ENCODE peak calls at places on chromosomes 12 and 14, in six cellular contexts. One of them, this sample, is unnamed.

GRCh38 chr12:112252184-112252583 is 126.8 kb downstream of the TRAFD1 start:
- DNase-seq in hypothalamus: no peak
- DNase-seq in ACHN: no peak
- DNase-seq in LHCN-M2: peak
- DNase-seq in non-pigmented ciliary epithelial cell: peak
- DNase-seq in PC-3: peak
- DNase-seq in this sample: no peak

GRCh38 chr12:26493656-26494055 is 298.3 kb downstream of the SSPN start:
- DNase-seq in hypothalamus: no peak
- DNase-seq in ACHN: peak
- DNase-seq in LHCN-M2: no peak
- DNase-seq in non-pigmented ciliary epithelial cell: no peak
- DNase-seq in PC-3: peak
- DNase-seq in this sample: no peak

GRCh38 chr14:90184571-90185266 is 71.6 kb upstream of the PSMC1 start:
- DNase-seq in hypothalamus: no peak
- DNase-seq in ACHN: no peak
- DNase-seq in LHCN-M2: no peak
- DNase-seq in non-pigmented ciliary epithelial cell: no peak
- DNase-seq in PC-3: no peak
- DNase-seq in this sample: no peak

GRCh38 chr12:112496493-112496892 is 77.7 kb downstream of the PTPN11 start:
- DNase-seq in hypothalamus: no peak
- DNase-seq in ACHN: no peak
- DNase-seq in LHCN-M2: no peak
- DNase-seq in non-pigmented ciliary epithelial cell: no peak
- DNase-seq in PC-3: no peak
- DNase-seq in this sample: no peak

GRCh38 chr14:94355191-94355794 is 32.2 kb upstream of the SERPINA6 start:
- DNase-seq in hypothalamus: no peak
- DNase-seq in ACHN: peak
- DNase-seq in LHCN-M2: peak
- DNase-seq in non-pigmented ciliary epithelial cell: peak
- DNase-seq in PC-3: peak
- DNase-seq in this sample: no peak

GRCh38 chr12:115464008-115464672 is 780.2 kb upstream of the TBX3 start:
- DNase-seq in hypothalamus: no peak
- DNase-seq in ACHN: no peak
- DNase-seq in LHCN-M2: no peak
- DNase-seq in non-pigmented ciliary epithelial cell: no peak
- DNase-seq in PC-3: no peak
- DNase-seq in this sample: no peak

GRCh38 chr12:107135177-107135576 is 41.8 kb upstream of the CRY1 start:
- DNase-seq in hypothalamus: no peak
- DNase-seq in ACHN: no peak
- DNase-seq in LHCN-M2: no peak
- DNase-seq in non-pigmented ciliary epithelial cell: no peak
- DNase-seq in PC-3: no peak
- DNase-seq in this sample: no peak

GRCh38 chr14:54664961-54665360 is 98.0 kb downstream of the SAMD4A start:
- DNase-seq in hypothalamus: no peak
- DNase-seq in ACHN: no peak
- DNase-seq in LHCN-M2: no peak
- DNase-seq in non-pigmented ciliary epithelial cell: no peak
- DNase-seq in PC-3: peak
- DNase-seq in this sample: no peak

GRCh38 chr12:94898388-94898787 is 105.1 kb downstream of the NDUFA12 start:
- DNase-seq in hypothalamus: no peak
- DNase-seq in ACHN: peak
- DNase-seq in LHCN-M2: no peak
- DNase-seq in non-pigmented ciliary epithelial cell: no peak
- DNase-seq in PC-3: peak
- DNase-seq in this sample: no peak

GRCh38 chr12:106655577-106655976 is 72.8 kb downstream of the RFX4 start:
- DNase-seq in hypothalamus: no peak
- DNase-seq in ACHN: no peak
- DNase-seq in LHCN-M2: no peak
- DNase-seq in non-pigmented ciliary epithelial cell: no peak
- DNase-seq in PC-3: no peak
- DNase-seq in this sample: no peak

GRCh38 chr12:4118601-4119156 is 154.9 kb upstream of the CCND2 start:
- DNase-seq in hypothalamus: no peak
- DNase-seq in ACHN: no peak
- DNase-seq in LHCN-M2: no peak
- DNase-seq in non-pigmented ciliary epithelial cell: no peak
- DNase-seq in PC-3: no peak
- DNase-seq in this sample: no peak

GRCh38 chr14:36662543-36663403 is 1.1 kb downstream of the PAX9 start:
- DNase-seq in hypothalamus: no peak
- DNase-seq in ACHN: no peak
- DNase-seq in LHCN-M2: no peak
- DNase-seq in non-pigmented ciliary epithelial cell: no peak
- DNase-seq in PC-3: peak
- DNase-seq in this sample: peak

GRCh38 chr12:64299628-64300027 is 77.5 kb upstream of the KICS2 start:
- DNase-seq in hypothalamus: no peak
- DNase-seq in ACHN: no peak
- DNase-seq in LHCN-M2: no peak
- DNase-seq in non-pigmented ciliary epithelial cell: no peak
- DNase-seq in PC-3: no peak
- DNase-seq in this sample: no peak

GRCh38 chr14:84519836-84520235 is 1010.1 kb upstream of the FLRT2 start:
- DNase-seq in hypothalamus: no peak
- DNase-seq in ACHN: no peak
- DNase-seq in LHCN-M2: no peak
- DNase-seq in non-pigmented ciliary epithelial cell: no peak
- DNase-seq in PC-3: no peak
- DNase-seq in this sample: no peak

GRCh38 chr12:100669922-100670321 is 96.4 kb downstream of the GAS2L3 start:
- DNase-seq in hypothalamus: no peak
- DNase-seq in ACHN: no peak
- DNase-seq in LHCN-M2: no peak
- DNase-seq in non-pigmented ciliary epithelial cell: no peak
- DNase-seq in PC-3: no peak
- DNase-seq in this sample: no peak

GRCh38 chr12:120013659-120014380 is 24.8 kb downstream of the BICDL1 start:
- DNase-seq in hypothalamus: no peak
- DNase-seq in ACHN: peak
- DNase-seq in LHCN-M2: peak
- DNase-seq in non-pigmented ciliary epithelial cell: no peak
- DNase-seq in PC-3: peak
- DNase-seq in this sample: no peak

GRCh38 chr12:1488908-1489381 is 105.4 kb downstream of the FBXL14 start:
- DNase-seq in hypothalamus: no peak
- DNase-seq in ACHN: no peak
- DNase-seq in LHCN-M2: peak
- DNase-seq in non-pigmented ciliary epithelial cell: no peak
- DNase-seq in PC-3: no peak
- DNase-seq in this sample: no peak

GRCh38 chr14:61282746-61283145 is 1.6 kb upstream of the TMEM30B start:
- DNase-seq in hypothalamus: no peak
- DNase-seq in ACHN: no peak
- DNase-seq in LHCN-M2: no peak
- DNase-seq in non-pigmented ciliary epithelial cell: no peak
- DNase-seq in PC-3: peak
- DNase-seq in this sample: peak

GRCh38 chr14:35949933-35950332 is 123.8 kb downstream of the BRMS1L start:
- DNase-seq in hypothalamus: no peak
- DNase-seq in ACHN: no peak
- DNase-seq in LHCN-M2: peak
- DNase-seq in non-pigmented ciliary epithelial cell: no peak
- DNase-seq in PC-3: peak
- DNase-seq in this sample: no peak

GRCh38 chr12:29710104-29710503 is 73.6 kb downstream of the TMTC1 start:
- DNase-seq in hypothalamus: peak
- DNase-seq in ACHN: no peak
- DNase-seq in LHCN-M2: no peak
- DNase-seq in non-pigmented ciliary epithelial cell: no peak
- DNase-seq in PC-3: no peak
- DNase-seq in this sample: no peak

GRCh38 chr14:47103781-47104180 is 452.2 kb upstream of the RPL10L start:
- DNase-seq in hypothalamus: no peak
- DNase-seq in ACHN: no peak
- DNase-seq in LHCN-M2: no peak
- DNase-seq in non-pigmented ciliary epithelial cell: no peak
- DNase-seq in PC-3: no peak
- DNase-seq in this sample: no peak

GRCh38 chr14:94099006-94099405 is 11.5 kb upstream of the IFI27 start:
- DNase-seq in hypothalamus: no peak
- DNase-seq in ACHN: no peak
- DNase-seq in LHCN-M2: no peak
- DNase-seq in non-pigmented ciliary epithelial cell: no peak
- DNase-seq in PC-3: no peak
- DNase-seq in this sample: no peak

GRCh38 chr12:62730649-62731377 is 204.1 kb downstream of the PPM1H start:
- DNase-seq in hypothalamus: no peak
- DNase-seq in ACHN: peak
- DNase-seq in LHCN-M2: peak
- DNase-seq in non-pigmented ciliary epithelial cell: no peak
- DNase-seq in PC-3: peak
- DNase-seq in this sample: peak

This sample was measured in HT1080.